ENCODE peak calls at places on chromosomes 13 and 19, in six cellular contexts. C is suprapubic skin; N is WTC11; X is foreskin keratinocyte; A is activated naive CD4-positive, alpha-beta T cell; W is iPS DF 6.9. O is an unnamed sample.

GRCh38 chr13:26186995-26187394 is 35.1 kb downstream of the RNF6 start:
- DNase-seq in W (no peak), C (no peak), X (no peak), A (no peak), N (peak), O (no peak)

GRCh38 chr13:75251188-75251587 is 230.8 kb downstream of the TBC1D4 start:
- DNase-seq in A (no peak), X (no peak), W (no peak), C (no peak), N (no peak), O (no peak)

GRCh38 chr19:47996230-47996727 is 1.8 kb downstream of the ELSPBP1 start:
- DNase-seq in C (no peak), N (no peak), X (no peak), W (no peak), A (no peak), O (no peak)

GRCh38 chr13:20997301-20998061 is 63.9 kb downstream of the LATS2 start:
- DNase-seq in W (no peak), A (no peak), N (no peak), C (no peak), X (peak), O (peak)

GRCh38 chr13:23289917-23290357 is 109.2 kb downstream of the SGCG start:
- DNase-seq in X (peak), A (no peak), C (no peak), W (no peak), N (no peak), O (no peak)

GRCh38 chr13:86445584-86446140 is 646.4 kb upstream of the SLITRK6 start:
- DNase-seq in N (no peak), W (no peak), X (no peak), C (no peak), A (no peak), O (peak)

GRCh38 chr19:10288662-10289166 is 1.0 kb upstream of the ICAM5 start:
- DNase-seq in C (no peak), A (no peak), W (no peak), N (peak), X (peak), O (no peak)

GRCh38 chr19:15934332-15935078 is at the start of gene CYP4F11:
- DNase-seq in N (no peak), X (no peak), C (peak), W (no peak), A (no peak), O (no peak)

GRCh38 chr19:49808762-49809154 is 4.3 kb downstream of the FUZ start:
- DNase-seq in N (peak), C (peak), A (peak), X (peak), W (peak), O (peak)

GRCh38 chr19:54209748-54210494 is 9.3 kb downstream of the RPS9 start:
- DNase-seq in X (peak), C (peak), N (no peak), A (no peak), W (no peak), O (peak)

GRCh38 chr13:41506312-41506711 is 49.0 kb downstream of the RGCC start:
- DNase-seq in C (no peak), W (no peak), X (no peak), N (no peak), A (no peak), O (no peak)

GRCh38 chr13:113746143-113746525 is 12.9 kb upstream of the TMEM255B start:
- DNase-seq in X (no peak), C (no peak), W (no peak), N (no peak), A (no peak), O (no peak)

GRCh38 chr19:1362385-1363257 is 21.1 kb upstream of the NDUFS7 start:
- DNase-seq in C (no peak), X (no peak), N (no peak), W (no peak), A (no peak), O (no peak)

GRCh38 chr19:3324405-3324856 is 42.0 kb upstream of the NFIC start:
- DNase-seq in C (no peak), X (no peak), N (peak), W (no peak), A (peak), O (no peak)

GRCh38 chr13:99893567-99893966 is 78.0 kb downstream of the ZIC5 start:
- DNase-seq in A (no peak), C (no peak), W (no peak), X (no peak), N (no peak), O (no peak)

GRCh38 chr13:113535381-113535781 is 44.9 kb upstream of the DCUN1D2 start:
- DNase-seq in C (no peak), A (no peak), N (no peak), X (no peak), W (no peak), O (no peak)